ENCODE peak calls at places on chromosomes 12 and 14, in seven cellular contexts. I is CD8-positive, alpha-beta memory T cell; T is frontal cortex; P is NCI-H2029; Z is fibroblast of the conjunctiva; Y is sciatic nerve; Q is activated T-cell treated with anti-CD3 and anti-CD28 coated beads, Interleukin-2, amount 50 U/mL, for 48 hours. E is an unnamed sample.

GRCh38 chr12:862303-862911 is 87.1 kb downstream of the RAD52 start:
- DNase-seq in I (no peak), T (no peak), P (no peak), Z (no peak), Y (no peak), Q (no peak), E (no peak)

GRCh38 chr12:127230843-127231260 is 1036.1 kb upstream of the TMEM132C start:
- DNase-seq in I (no peak), T (no peak), P (no peak), Z (peak), Y (no peak), Q (no peak), E (no peak)

GRCh38 chr12:124369055-124369900 is 74.4 kb downstream of the RFLNA start:
- DNase-seq in I (no peak), T (peak), P (peak), Z (peak), Y (peak), Q (no peak), E (no peak)

GRCh38 chr12:28222081-28222700 is 31.9 kb downstream of the CCDC91 start:
- DNase-seq in I (peak), T (no peak), P (no peak), Z (no peak), Y (no peak), Q (peak), E (peak)

GRCh38 chr12:17326649-17327048 is 720.7 kb upstream of the LMO3 start:
- DNase-seq in I (no peak), T (no peak), P (no peak), Z (no peak), Y (no peak), Q (no peak), E (no peak)

GRCh38 chr12:19799216-19799615 is 359.9 kb downstream of the AEBP2 start:
- DNase-seq in I (no peak), T (no peak), P (no peak), Z (no peak), Y (no peak), Q (no peak), E (no peak)

GRCh38 chr12:77401480-77402105 is 336.2 kb upstream of the E2F7 start:
- DNase-seq in I (no peak), T (no peak), P (no peak), Z (no peak), Y (no peak), Q (no peak), E (no peak)

GRCh38 chr14:79781882-79782281 is 429.4 kb downstream of the DIO2 start:
- DNase-seq in I (no peak), T (no peak), P (no peak), Z (no peak), Y (no peak), Q (no peak), E (no peak)

GRCh38 chr12:79250186-79250585 is 385.6 kb downstream of the SYT1 start:
- DNase-seq in I (no peak), T (no peak), P (no peak), Z (no peak), Y (no peak), Q (no peak), E (no peak)

GRCh38 chr12:121611306-121611705 is 15.0 kb upstream of the ORAI1 start:
- DNase-seq in I (no peak), T (no peak), P (no peak), Z (no peak), Y (no peak), Q (peak), E (peak)

GRCh38 chr12:105928436-105928835 is 210.3 kb downstream of the NUAK1 start:
- DNase-seq in I (no peak), T (no peak), P (peak), Z (no peak), Y (no peak), Q (no peak), E (no peak)

GRCh38 chr12:131736807-131737484 is 26.1 kb downstream of the SFSWAP start:
- DNase-seq in I (no peak), T (no peak), P (no peak), Z (no peak), Y (no peak), Q (no peak), E (no peak)

GRCh38 chr12:46389130-46389616 is 16.6 kb upstream of the SLC38A2 start:
- DNase-seq in I (no peak), T (no peak), P (no peak), Z (peak), Y (peak), Q (no peak), E (no peak)

GRCh38 chr14:61739133-61739532 is 23.1 kb upstream of the SNAPC1 start:
- DNase-seq in I (no peak), T (no peak), P (no peak), Z (no peak), Y (no peak), Q (no peak), E (no peak)

GRCh38 chr14:52067873-52068740 is 752 bp downstream of the NID2 start:
- DNase-seq in I (no peak), T (peak), P (no peak), Z (no peak), Y (peak), Q (peak), E (peak)